ENCODE peak calls at places on chromosomes 11 and 22, in seven cellular contexts. Z is cardiac fibroblast; R is aorta; C is sigmoid colon; Y is CD4-positive, CD25-positive, alpha-beta regulatory T cell; Q is AG04450; H is mesendoderm. D is an unnamed sample.

GRCh38 chr22:35516723-35517122 is 23.9 kb upstream of the RASD2 start:
- DNase-seq in C (no peak), Z (no peak), H (no peak), Y (no peak), Q (no peak), R (no peak), D (no peak)

GRCh38 chr11:123509737-123510578 is 79.9 kb downstream of the GRAMD1B start:
- DNase-seq in Y (no peak), Z (peak; percentile 78), H (peak; percentile 95), C (no peak), R (no peak), Q (peak; percentile 49), D (peak; percentile 90)

GRCh38 chr11:121318848-121319834 is 26.6 kb downstream of the SC5D start:
- DNase-seq in C (no peak), R (no peak), Y (peak; percentile 61), Q (peak; percentile 8), Z (peak; percentile 67), H (peak; percentile 51), D (peak; percentile 67)

GRCh38 chr11:105621985-105622384 is 12.1 kb downstream of the GRIA4 start:
- DNase-seq in Y (no peak), H (no peak), R (no peak), C (no peak), Z (no peak), Q (no peak), D (no peak)

GRCh38 chr11:79762271-79762935 is 321.6 kb upstream of the TENM4 start:
- DNase-seq in Z (no peak), R (no peak), H (peak; percentile 55), Q (no peak), C (no peak), Y (no peak), D (no peak)

GRCh38 chr11:60482361-60482760 is 10.2 kb upstream of the MS4A12 start:
- DNase-seq in H (no peak), Y (peak; percentile 24), Z (no peak), Q (no peak), R (peak; percentile 47), C (no peak), D (no peak)

GRCh38 chr11:8732748-8733241 is 50.2 kb downstream of the RPL27A start:
- DNase-seq in R (peak; percentile 93), C (peak; percentile 89), Z (peak; percentile 84), H (peak; percentile 68), Q (no peak), Y (no peak), D (peak; percentile 71)

GRCh38 chr11:134267466-134267865 is 8.7 kb upstream of the GLB1L3 start:
- DNase-seq in H (no peak), Z (no peak), R (no peak), Y (no peak), Q (no peak), C (no peak), D (no peak)

GRCh38 chr11:130042093-130042591 is 27.6 kb upstream of the APLP2 start:
- DNase-seq in H (no peak), Z (peak; percentile 99), Q (peak; percentile 89), C (no peak), Y (no peak), R (no peak), D (no peak)

GRCh38 chr22:31618057-31618456 is 44.0 kb downstream of the PISD start:
- DNase-seq in Z (no peak), C (no peak), Y (no peak), Q (no peak), H (no peak), R (no peak), D (peak; percentile 48)

GRCh38 chr11:133531971-133532651 is at the start of gene OPCML:
- DNase-seq in C (no peak), R (no peak), Q (no peak), H (peak; percentile 70), Z (no peak), Y (no peak), D (peak; percentile 81)

GRCh38 chr11:71998649-71999310 is at the start of gene IL18BP:
- DNase-seq in H (no peak), Y (peak; percentile 81), R (peak; percentile 78), C (peak; percentile 68), Q (no peak), Z (no peak), D (no peak)

GRCh38 chr11:8503872-8504491 is 90.0 kb downstream of the STK33 start:
- DNase-seq in Y (no peak), Z (no peak), R (no peak), H (no peak), C (no peak), Q (no peak), D (no peak)

GRCh38 chr22:44571566-44572413 is 73.8 kb upstream of the RTL6 start:
- DNase-seq in H (no peak), Q (no peak), C (peak; percentile 41), Z (no peak), Y (no peak), R (no peak), D (no peak)

GRCh38 chr11:88064097-88064705 is 111.0 kb downstream of the RAB38 start:
- DNase-seq in Y (no peak), R (no peak), Z (no peak), Q (no peak), C (no peak), H (no peak), D (no peak)

GRCh38 chr11:12133539-12134238 is 23.3 kb downstream of the MICAL2 start:
- DNase-seq in R (no peak), C (no peak), Y (peak; percentile 42), Q (no peak), Z (no peak), H (no peak), D (no peak)

GRCh38 chr11:13944016-13944415 is 18.5 kb upstream of the SPON1 start:
- DNase-seq in Z (no peak), R (no peak), H (no peak), Y (no peak), Q (no peak), C (no peak), D (no peak)

GRCh38 chr11:12914401-12914912 is 94.7 kb upstream of the RASSF10 start:
- DNase-seq in H (peak; percentile 94), Q (no peak), C (peak; percentile 92), R (peak; percentile 72), Y (no peak), Z (no peak), D (peak; percentile 96)

GRCh38 chr11:12090761-12091261 is 19.6 kb upstream of the MICAL2 start:
- DNase-seq in H (peak; percentile 78), Q (no peak), C (no peak), Y (no peak), Z (peak; percentile 53), R (no peak), D (no peak)

GRCh38 chr22:37088750-37089408 is 20.6 kb downstream of the TMPRSS6 start:
- DNase-seq in C (no peak), H (no peak), Z (no peak), Y (no peak), Q (no peak), R (no peak), D (no peak)

DNA sequence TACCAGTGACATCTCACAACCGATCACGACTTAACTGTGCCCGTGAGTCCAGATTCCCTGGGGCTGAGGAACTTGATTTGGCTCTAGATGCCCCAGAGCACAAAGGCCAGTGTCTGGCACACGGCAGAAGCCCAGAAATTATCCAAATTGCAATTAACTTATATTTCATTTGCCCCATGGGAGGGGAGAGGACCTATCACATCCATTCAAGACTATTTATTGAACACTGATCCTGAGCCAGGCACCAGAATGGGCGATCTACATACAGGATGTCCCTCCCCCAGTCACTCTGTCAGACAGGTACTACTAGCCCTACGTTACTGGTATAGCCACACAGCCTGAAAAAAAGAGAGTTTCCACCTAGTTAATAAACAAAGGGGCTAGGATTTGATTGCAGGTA is 5.1 kb downstream of the DNAL4 start:
- DNase-seq in C (peak; percentile 36), H (no peak), R (no peak), Z (no peak), Q (no peak), Y (no peak), D (no peak)
- H3K4me3 ChIP-seq in C (no peak overlapping the region), H (no peak overlapping the region), R (no peak overlapping the region), Z (no peak overlapping the region), Q (no peak overlapping the region), Y (no peak overlapping the region), D (no peak overlapping the region)

GRCh38 chr11:2926611-2927492 is 2.4 kb downstream of the PHLDA2 start:
- DNase-seq in R (peak; percentile 48), Q (no peak), Y (no peak), C (no peak), H (no peak), Z (no peak), D (no peak)
- H3K4me3 ChIP-seq in R (no peak overlapping the region), Q (peak overlapping the region; percentile 77), Y (no peak overlapping the region), C (no peak overlapping the region), H (no peak overlapping the region), Z (no peak overlapping the region), D (no peak overlapping the region)

DNA sequence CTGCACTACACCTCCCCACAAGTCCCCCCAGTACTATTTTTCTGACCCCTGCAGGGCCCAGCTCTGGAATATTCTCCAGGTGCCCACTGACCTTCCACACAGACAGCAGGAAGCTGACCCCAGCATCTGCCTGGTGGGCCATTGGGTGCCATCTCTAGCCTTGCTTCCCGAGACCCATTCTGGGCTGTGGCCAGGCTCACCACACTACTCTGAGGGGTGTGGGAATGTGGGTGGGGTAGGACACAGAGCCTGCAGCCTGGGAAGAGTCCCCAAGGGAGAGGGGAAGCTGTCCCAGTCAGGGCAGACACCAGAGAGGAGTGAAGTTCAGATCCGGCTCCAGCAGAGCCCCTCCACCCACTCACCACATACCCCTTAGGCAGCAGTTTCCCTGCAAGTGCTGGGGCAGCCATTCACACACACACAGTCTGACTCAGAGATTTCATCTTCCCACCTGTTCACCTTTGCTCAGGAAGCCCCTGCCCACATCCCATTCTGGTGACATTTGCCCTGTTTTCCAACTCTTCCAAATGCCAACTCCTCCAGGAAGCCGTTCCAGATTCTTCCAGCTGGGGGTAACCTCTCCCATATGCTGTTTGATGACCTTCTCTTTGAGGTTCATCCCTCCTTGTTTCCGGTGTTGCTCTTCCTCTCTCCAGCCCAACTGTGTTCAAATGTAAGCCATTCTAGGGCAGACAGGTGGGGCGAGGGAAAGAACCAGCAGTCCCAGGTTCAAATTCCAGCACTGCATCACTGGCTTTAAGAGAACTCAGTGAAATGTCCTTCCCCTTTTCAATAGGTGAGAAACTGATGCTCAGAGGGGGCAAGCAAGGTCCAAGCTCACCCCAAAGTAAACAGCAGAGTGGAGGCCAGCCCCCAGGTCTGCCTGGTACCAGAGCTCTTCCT is 2.0 kb downstream of the SLCO2B1 start:
- DNase-seq in C (no peak), Q (no peak), Z (no peak), H (no peak), R (peak; percentile 39), Y (no peak), D (no peak)
- H3K4me3 ChIP-seq in C (no peak overlapping the region), Q (no peak overlapping the region), Z (no peak overlapping the region), H (no peak overlapping the region), R (no peak overlapping the region), Y (no peak overlapping the region), D (no peak overlapping the region)

GRCh38 chr22:39095971-39096370 is 1.1 kb upstream of the APOBEC3H start:
- DNase-seq in Z (no peak), H (no peak), C (no peak), Q (no peak), R (no peak), Y (no peak), D (no peak)

GRCh38 chr22:39094717-39095389 is 2.2 kb upstream of the APOBEC3H start:
- DNase-seq in Y (peak; percentile 59), R (no peak), Z (no peak), C (no peak), H (peak; percentile 64), Q (no peak), D (peak; percentile 76)

GRCh38 chr22:39098026-39098425 is 982 bp downstream of the APOBEC3H start:
- DNase-seq in R (no peak), Q (no peak), H (peak; percentile 62), C (peak; percentile 37), Y (no peak), Z (no peak), D (peak; percentile 87)

GRCh38 chr22:39098576-39098975 is 1.5 kb downstream of the APOBEC3H start:
- DNase-seq in Z (no peak), H (no peak), Y (no peak), Q (no peak), C (no peak), R (no peak), D (no peak)

GRCh38 chr22:39097098-39098020 is at the start of gene APOBEC3H:
- DNase-seq in Y (peak; percentile 74), Q (no peak), C (peak; percentile 62), H (no peak), Z (no peak), R (no peak), D (peak; percentile 45)
- H3K4me3 ChIP-seq in Y (no peak within 1 kb of the TSS), Q (no peak within 1 kb of the TSS), C (no peak within 1 kb of the TSS), H (no peak within 1 kb of the TSS), Z (no peak within 1 kb of the TSS), R (no peak within 1 kb of the TSS), D (no peak within 1 kb of the TSS)